ENCODE peak calls at places on chromosomes 4 and X, in eight cellular contexts. One of them, this sample, is unnamed.

GRCh38 chrX:44306336-44306735 is 37.1 kb downstream of the EFHC2 start:
- DNase-seq in effector CD4-positive, alpha-beta T cell: no peak
- DNase-seq in MM.1S: no peak
- DNase-seq in mucosa of descending colon: peak
- DNase-seq in NCI-H524 treated with DMSO at 0.1 percent for 48 hours: no peak
- DNase-seq in body of pancreas: no peak
- DNase-seq in frontal cortex: no peak
- DNase-seq in stimulated activated CD8-positive, alpha-beta memory T cell treated with anti-CD3 and anti-CD28 coated beads, Interleukin-7, amount 100 ng/mL, for 1 hour: no peak
- DNase-seq in this sample: no peak

GRCh38 chrX:152600853-152601635 is 36.7 kb upstream of the GABRQ start:
- DNase-seq in effector CD4-positive, alpha-beta T cell: no peak
- DNase-seq in MM.1S: no peak
- DNase-seq in mucosa of descending colon: no peak
- DNase-seq in NCI-H524 treated with DMSO at 0.1 percent for 48 hours: peak
- DNase-seq in body of pancreas: no peak
- DNase-seq in frontal cortex: no peak
- DNase-seq in stimulated activated CD8-positive, alpha-beta memory T cell treated with anti-CD3 and anti-CD28 coated beads, Interleukin-7, amount 100 ng/mL, for 1 hour: no peak
- DNase-seq in this sample: no peak

GRCh38 chr4:9800878-9801277 is 19.4 kb downstream of the DRD5 start:
- DNase-seq in effector CD4-positive, alpha-beta T cell: no peak
- DNase-seq in MM.1S: peak
- DNase-seq in mucosa of descending colon: no peak
- DNase-seq in NCI-H524 treated with DMSO at 0.1 percent for 48 hours: no peak
- DNase-seq in body of pancreas: no peak
- DNase-seq in frontal cortex: no peak
- DNase-seq in stimulated activated CD8-positive, alpha-beta memory T cell treated with anti-CD3 and anti-CD28 coated beads, Interleukin-7, amount 100 ng/mL, for 1 hour: no peak
- DNase-seq in this sample: no peak

GRCh38 chrX:27254663-27255062 is 208.5 kb downstream of the PPP4R3C start:
- DNase-seq in effector CD4-positive, alpha-beta T cell: no peak
- DNase-seq in MM.1S: peak
- DNase-seq in mucosa of descending colon: no peak
- DNase-seq in NCI-H524 treated with DMSO at 0.1 percent for 48 hours: no peak
- DNase-seq in body of pancreas: no peak
- DNase-seq in frontal cortex: no peak
- DNase-seq in stimulated activated CD8-positive, alpha-beta memory T cell treated with anti-CD3 and anti-CD28 coated beads, Interleukin-7, amount 100 ng/mL, for 1 hour: no peak
- DNase-seq in this sample: no peak

GRCh38 chrX:85084770-85085393 is 81.2 kb downstream of the APOOL start:
- DNase-seq in effector CD4-positive, alpha-beta T cell: no peak
- DNase-seq in MM.1S: peak
- DNase-seq in mucosa of descending colon: peak
- DNase-seq in NCI-H524 treated with DMSO at 0.1 percent for 48 hours: no peak
- DNase-seq in body of pancreas: peak
- DNase-seq in frontal cortex: peak
- DNase-seq in stimulated activated CD8-positive, alpha-beta memory T cell treated with anti-CD3 and anti-CD28 coated beads, Interleukin-7, amount 100 ng/mL, for 1 hour: no peak
- DNase-seq in this sample: no peak

GRCh38 chrX:85506871-85507270 is 127.4 kb upstream of the POF1B start:
- DNase-seq in effector CD4-positive, alpha-beta T cell: no peak
- DNase-seq in MM.1S: no peak
- DNase-seq in mucosa of descending colon: no peak
- DNase-seq in NCI-H524 treated with DMSO at 0.1 percent for 48 hours: no peak
- DNase-seq in body of pancreas: no peak
- DNase-seq in frontal cortex: no peak
- DNase-seq in stimulated activated CD8-positive, alpha-beta memory T cell treated with anti-CD3 and anti-CD28 coated beads, Interleukin-7, amount 100 ng/mL, for 1 hour: no peak
- DNase-seq in this sample: no peak

GRCh38 chr4:92447265-92447905 is 143.6 kb downstream of the GRID2 start:
- DNase-seq in effector CD4-positive, alpha-beta T cell: no peak
- DNase-seq in MM.1S: no peak
- DNase-seq in mucosa of descending colon: no peak
- DNase-seq in NCI-H524 treated with DMSO at 0.1 percent for 48 hours: no peak
- DNase-seq in body of pancreas: no peak
- DNase-seq in frontal cortex: peak
- DNase-seq in stimulated activated CD8-positive, alpha-beta memory T cell treated with anti-CD3 and anti-CD28 coated beads, Interleukin-7, amount 100 ng/mL, for 1 hour: no peak
- DNase-seq in this sample: no peak

GRCh38 chr4:178395798-178396197 is 953.6 kb upstream of the AGA start:
- DNase-seq in effector CD4-positive, alpha-beta T cell: no peak
- DNase-seq in MM.1S: peak
- DNase-seq in mucosa of descending colon: peak
- DNase-seq in NCI-H524 treated with DMSO at 0.1 percent for 48 hours: no peak
- DNase-seq in body of pancreas: no peak
- DNase-seq in frontal cortex: no peak
- DNase-seq in stimulated activated CD8-positive, alpha-beta memory T cell treated with anti-CD3 and anti-CD28 coated beads, Interleukin-7, amount 100 ng/mL, for 1 hour: no peak
- DNase-seq in this sample: no peak

GRCh38 chr4:177256950-177257349 is 52.7 kb upstream of the NEIL3 start:
- DNase-seq in effector CD4-positive, alpha-beta T cell: no peak
- DNase-seq in MM.1S: no peak
- DNase-seq in mucosa of descending colon: no peak
- DNase-seq in NCI-H524 treated with DMSO at 0.1 percent for 48 hours: no peak
- DNase-seq in body of pancreas: no peak
- DNase-seq in frontal cortex: no peak
- DNase-seq in stimulated activated CD8-positive, alpha-beta memory T cell treated with anti-CD3 and anti-CD28 coated beads, Interleukin-7, amount 100 ng/mL, for 1 hour: no peak
- DNase-seq in this sample: no peak

GRCh38 chr4:159765402-159765801 is 662.5 kb downstream of the RAPGEF2 start:
- DNase-seq in effector CD4-positive, alpha-beta T cell: no peak
- DNase-seq in MM.1S: no peak
- DNase-seq in mucosa of descending colon: no peak
- DNase-seq in NCI-H524 treated with DMSO at 0.1 percent for 48 hours: no peak
- DNase-seq in body of pancreas: no peak
- DNase-seq in frontal cortex: no peak
- DNase-seq in stimulated activated CD8-positive, alpha-beta memory T cell treated with anti-CD3 and anti-CD28 coated beads, Interleukin-7, amount 100 ng/mL, for 1 hour: no peak
- DNase-seq in this sample: no peak

GRCh38 chrX:96372313-96373046 is 312.2 kb upstream of the DIAPH2 start:
- DNase-seq in effector CD4-positive, alpha-beta T cell: no peak
- DNase-seq in MM.1S: peak
- DNase-seq in mucosa of descending colon: peak
- DNase-seq in NCI-H524 treated with DMSO at 0.1 percent for 48 hours: peak
- DNase-seq in body of pancreas: peak
- DNase-seq in frontal cortex: peak
- DNase-seq in stimulated activated CD8-positive, alpha-beta memory T cell treated with anti-CD3 and anti-CD28 coated beads, Interleukin-7, amount 100 ng/mL, for 1 hour: no peak
- DNase-seq in this sample: no peak

GRCh38 chrX:41110801-41111625 is 25.8 kb downstream of the USP9X start:
- DNase-seq in effector CD4-positive, alpha-beta T cell: no peak
- DNase-seq in MM.1S: no peak
- DNase-seq in mucosa of descending colon: no peak
- DNase-seq in NCI-H524 treated with DMSO at 0.1 percent for 48 hours: peak
- DNase-seq in body of pancreas: no peak
- DNase-seq in frontal cortex: no peak
- DNase-seq in stimulated activated CD8-positive, alpha-beta memory T cell treated with anti-CD3 and anti-CD28 coated beads, Interleukin-7, amount 100 ng/mL, for 1 hour: no peak
- DNase-seq in this sample: no peak

GRCh38 chr4:126541820-126542219 is 1090.9 kb upstream of the INTU start:
- DNase-seq in effector CD4-positive, alpha-beta T cell: no peak
- DNase-seq in MM.1S: no peak
- DNase-seq in mucosa of descending colon: no peak
- DNase-seq in NCI-H524 treated with DMSO at 0.1 percent for 48 hours: no peak
- DNase-seq in body of pancreas: no peak
- DNase-seq in frontal cortex: no peak
- DNase-seq in stimulated activated CD8-positive, alpha-beta memory T cell treated with anti-CD3 and anti-CD28 coated beads, Interleukin-7, amount 100 ng/mL, for 1 hour: no peak
- DNase-seq in this sample: no peak

GRCh38 chr4:5338511-5338910 is 287.2 kb downstream of the STK32B start:
- DNase-seq in effector CD4-positive, alpha-beta T cell: no peak
- DNase-seq in MM.1S: no peak
- DNase-seq in mucosa of descending colon: no peak
- DNase-seq in NCI-H524 treated with DMSO at 0.1 percent for 48 hours: no peak
- DNase-seq in body of pancreas: no peak
- DNase-seq in frontal cortex: no peak
- DNase-seq in stimulated activated CD8-positive, alpha-beta memory T cell treated with anti-CD3 and anti-CD28 coated beads, Interleukin-7, amount 100 ng/mL, for 1 hour: no peak
- DNase-seq in this sample: no peak

GRCh38 chrX:45449982-45450381 is 249.3 kb upstream of the DIPK2B start:
- DNase-seq in effector CD4-positive, alpha-beta T cell: no peak
- DNase-seq in MM.1S: no peak
- DNase-seq in mucosa of descending colon: no peak
- DNase-seq in NCI-H524 treated with DMSO at 0.1 percent for 48 hours: no peak
- DNase-seq in body of pancreas: no peak
- DNase-seq in frontal cortex: no peak
- DNase-seq in stimulated activated CD8-positive, alpha-beta memory T cell treated with anti-CD3 and anti-CD28 coated beads, Interleukin-7, amount 100 ng/mL, for 1 hour: no peak
- DNase-seq in this sample: no peak

GRCh38 chrX:47704736-47705135 is 45.8 kb upstream of the UXT start:
- DNase-seq in effector CD4-positive, alpha-beta T cell: no peak
- DNase-seq in MM.1S: no peak
- DNase-seq in mucosa of descending colon: no peak
- DNase-seq in NCI-H524 treated with DMSO at 0.1 percent for 48 hours: no peak
- DNase-seq in body of pancreas: no peak
- DNase-seq in frontal cortex: no peak
- DNase-seq in stimulated activated CD8-positive, alpha-beta memory T cell treated with anti-CD3 and anti-CD28 coated beads, Interleukin-7, amount 100 ng/mL, for 1 hour: no peak
- DNase-seq in this sample: no peak

GRCh38 chrX:30649859-30650258 is 3.4 kb upstream of the GK start:
- DNase-seq in effector CD4-positive, alpha-beta T cell: no peak
- DNase-seq in MM.1S: peak
- DNase-seq in mucosa of descending colon: no peak
- DNase-seq in NCI-H524 treated with DMSO at 0.1 percent for 48 hours: no peak
- DNase-seq in body of pancreas: no peak
- DNase-seq in frontal cortex: no peak
- DNase-seq in stimulated activated CD8-positive, alpha-beta memory T cell treated with anti-CD3 and anti-CD28 coated beads, Interleukin-7, amount 100 ng/mL, for 1 hour: no peak
- DNase-seq in this sample: no peak

GRCh38 chr4:26074672-26075071 is 160.7 kb downstream of the SMIM20 start:
- DNase-seq in effector CD4-positive, alpha-beta T cell: no peak
- DNase-seq in MM.1S: no peak
- DNase-seq in mucosa of descending colon: peak
- DNase-seq in NCI-H524 treated with DMSO at 0.1 percent for 48 hours: no peak
- DNase-seq in body of pancreas: peak
- DNase-seq in frontal cortex: no peak
- DNase-seq in stimulated activated CD8-positive, alpha-beta memory T cell treated with anti-CD3 and anti-CD28 coated beads, Interleukin-7, amount 100 ng/mL, for 1 hour: no peak
- DNase-seq in this sample: peak

GRCh38 chr4:41746025-41746439 is 2.5 kb downstream of the PHOX2B start:
- DNase-seq in effector CD4-positive, alpha-beta T cell: no peak
- DNase-seq in MM.1S: no peak
- DNase-seq in mucosa of descending colon: no peak
- DNase-seq in NCI-H524 treated with DMSO at 0.1 percent for 48 hours: no peak
- DNase-seq in body of pancreas: no peak
- DNase-seq in frontal cortex: no peak
- DNase-seq in stimulated activated CD8-positive, alpha-beta memory T cell treated with anti-CD3 and anti-CD28 coated beads, Interleukin-7, amount 100 ng/mL, for 1 hour: no peak
- DNase-seq in this sample: no peak

GRCh38 chr4:73446336-73446938 is 10.4 kb downstream of the AFP start:
- DNase-seq in effector CD4-positive, alpha-beta T cell: no peak
- DNase-seq in MM.1S: peak
- DNase-seq in mucosa of descending colon: peak
- DNase-seq in NCI-H524 treated with DMSO at 0.1 percent for 48 hours: peak
- DNase-seq in body of pancreas: peak
- DNase-seq in frontal cortex: no peak
- DNase-seq in stimulated activated CD8-positive, alpha-beta memory T cell treated with anti-CD3 and anti-CD28 coated beads, Interleukin-7, amount 100 ng/mL, for 1 hour: no peak
- DNase-seq in this sample: no peak

GRCh38 chrX:153766098-153766817 is 2.2 kb downstream of the PLXNB3 start:
- DNase-seq in effector CD4-positive, alpha-beta T cell: no peak
- DNase-seq in MM.1S: no peak
- DNase-seq in mucosa of descending colon: peak
- DNase-seq in NCI-H524 treated with DMSO at 0.1 percent for 48 hours: no peak
- DNase-seq in body of pancreas: no peak
- DNase-seq in frontal cortex: no peak
- DNase-seq in stimulated activated CD8-positive, alpha-beta memory T cell treated with anti-CD3 and anti-CD28 coated beads, Interleukin-7, amount 100 ng/mL, for 1 hour: peak
- DNase-seq in this sample: peak

GRCh38 chrX:118231464-118231863 is 114.4 kb upstream of the WDR44 start:
- DNase-seq in effector CD4-positive, alpha-beta T cell: no peak
- DNase-seq in MM.1S: no peak
- DNase-seq in mucosa of descending colon: no peak
- DNase-seq in NCI-H524 treated with DMSO at 0.1 percent for 48 hours: no peak
- DNase-seq in body of pancreas: no peak
- DNase-seq in frontal cortex: no peak
- DNase-seq in stimulated activated CD8-positive, alpha-beta memory T cell treated with anti-CD3 and anti-CD28 coated beads, Interleukin-7, amount 100 ng/mL, for 1 hour: no peak
- DNase-seq in this sample: no peak

GRCh38 chr4:43330288-43330687 is 437.8 kb downstream of the GRXCR1 start:
- DNase-seq in effector CD4-positive, alpha-beta T cell: no peak
- DNase-seq in MM.1S: no peak
- DNase-seq in mucosa of descending colon: no peak
- DNase-seq in NCI-H524 treated with DMSO at 0.1 percent for 48 hours: no peak
- DNase-seq in body of pancreas: no peak
- DNase-seq in frontal cortex: no peak
- DNase-seq in stimulated activated CD8-positive, alpha-beta memory T cell treated with anti-CD3 and anti-CD28 coated beads, Interleukin-7, amount 100 ng/mL, for 1 hour: no peak
- DNase-seq in this sample: no peak

GRCh38 chr4:115537387-115537786 is 424.0 kb upstream of the NDST4 start:
- DNase-seq in effector CD4-positive, alpha-beta T cell: no peak
- DNase-seq in MM.1S: peak
- DNase-seq in mucosa of descending colon: no peak
- DNase-seq in NCI-H524 treated with DMSO at 0.1 percent for 48 hours: no peak
- DNase-seq in body of pancreas: no peak
- DNase-seq in frontal cortex: no peak
- DNase-seq in stimulated activated CD8-positive, alpha-beta memory T cell treated with anti-CD3 and anti-CD28 coated beads, Interleukin-7, amount 100 ng/mL, for 1 hour: no peak
- DNase-seq in this sample: no peak

GRCh38 chr4:71266090-71266794 is 72.6 kb upstream of the SLC4A4 start:
- DNase-seq in effector CD4-positive, alpha-beta T cell: no peak
- DNase-seq in MM.1S: no peak
- DNase-seq in mucosa of descending colon: no peak
- DNase-seq in NCI-H524 treated with DMSO at 0.1 percent for 48 hours: no peak
- DNase-seq in body of pancreas: no peak
- DNase-seq in frontal cortex: no peak
- DNase-seq in stimulated activated CD8-positive, alpha-beta memory T cell treated with anti-CD3 and anti-CD28 coated beads, Interleukin-7, amount 100 ng/mL, for 1 hour: no peak
- DNase-seq in this sample: no peak

GRCh38 chr4:54746228-54746627 is 88.5 kb downstream of the KIT start:
- DNase-seq in effector CD4-positive, alpha-beta T cell: no peak
- DNase-seq in MM.1S: peak
- DNase-seq in mucosa of descending colon: no peak
- DNase-seq in NCI-H524 treated with DMSO at 0.1 percent for 48 hours: no peak
- DNase-seq in body of pancreas: no peak
- DNase-seq in frontal cortex: no peak
- DNase-seq in stimulated activated CD8-positive, alpha-beta memory T cell treated with anti-CD3 and anti-CD28 coated beads, Interleukin-7, amount 100 ng/mL, for 1 hour: no peak
- DNase-seq in this sample: no peak